ENCODE peak calls at places on chromosome 9, in eight cellular contexts. K is SK-MEL-5; W is adipocyte; R is activated CD4-positive, alpha-beta T cell treated with anti-CD3 and anti-CD28 coated beads, Interleukin-2, amount 50 U/mL, for 1 hour; J is anterior cingulate cortex; T is Peyer's patch; P is dorsolateral prefrontal cortex; L is erythroblast. A is an unnamed sample.

GRCh38 chr9:90188656-90189055 is 454.0 kb downstream of the DIRAS2 start:
- DNase-seq in R (no peak), J (no peak), L (no peak), T (no peak), K (no peak), W (no peak), P (no peak), A (no peak)

GRCh38 chr9:22050924-22051323 is 41.8 kb upstream of the CDKN2B start:
- DNase-seq in J (no peak), W (no peak), K (no peak), R (no peak), P (no peak), T (no peak), L (no peak), A (no peak)

GRCh38 chr9:34988218-34989055 is 1.1 kb upstream of the DNAJB5 start:
- DNase-seq in P (peak; percentile 58), R (peak; percentile 49), K (no peak), L (no peak), W (peak; percentile 27), J (peak; percentile 22), T (peak; percentile 65), A (no peak)

GRCh38 chr9:94904806-94905205 is 178.3 kb downstream of the AOPEP start:
- DNase-seq in W (no peak), L (no peak), J (no peak), R (no peak), K (peak; percentile 94), T (no peak), P (no peak), A (no peak)

GRCh38 chr9:137750563-137750962 is 127.0 kb upstream of the CACNA1B start:
- DNase-seq in L (no peak), W (no peak), J (no peak), P (no peak), R (no peak), K (no peak), T (no peak), A (no peak)

GRCh38 chr9:125889524-125890473 is 142.6 kb downstream of the PBX3 start:
- DNase-seq in P (peak; percentile 59), R (peak; percentile 33), L (peak; percentile 58), W (peak; percentile 75), J (peak; percentile 39), T (peak; percentile 48), K (no peak), A (peak; percentile 73)

GRCh38 chr9:2729003-2729402 is 11.7 kb downstream of the KCNV2 start:
- DNase-seq in K (no peak), W (peak; percentile 10), L (no peak), P (no peak), T (no peak), R (no peak), J (no peak), A (no peak)

GRCh38 chr9:137046094-137046787 is at the start of gene NPDC1:
- DNase-seq in L (peak; percentile 71), R (peak; percentile 82), K (peak; percentile 76), W (peak; percentile 91), J (peak; percentile 58), P (peak; percentile 71), T (peak; percentile 92), A (peak; percentile 93)

GRCh38 chr9:68797116-68797515 is 92.1 kb downstream of the PIP5K1B start:
- DNase-seq in J (no peak), L (no peak), R (no peak), T (no peak), K (no peak), P (no peak), W (no peak), A (no peak)

GRCh38 chr9:13529321-13530104 is 250.0 kb upstream of the MPDZ start:
- DNase-seq in K (no peak), W (no peak), J (no peak), P (no peak), L (no peak), R (no peak), T (no peak), A (no peak)

GRCh38 chr9:97559111-97559514 is 57.6 kb downstream of the TMOD1 start:
- DNase-seq in W (no peak), J (no peak), P (peak; percentile 26), R (no peak), L (no peak), K (no peak), T (no peak), A (no peak)

GRCh38 chr9:125444956-125445506 is 183.4 kb downstream of the GAPVD1 start:
- DNase-seq in L (no peak), T (no peak), K (no peak), P (no peak), W (no peak), J (no peak), R (no peak), A (no peak)

A was measured in frontal cortex.